ENCODE peak calls at places on chromosomes 1 and 21, in four cellular contexts. One of them, this sample, is unnamed.

GRCh38 chr1:10031461-10031860 is 1.3 kb upstream of the UBE4B start:
- DNase-seq in putamen: no peak
- DNase-seq in HuH-7: no peak
- DNase-seq in stimulated activated CD4-positive, alpha-beta T cell treated with anti-CD3 and anti-CD28 coated beads, Interleukin-4, amount 100 ng/mL, for 4 hours: no peak
- DNase-seq in this sample: no peak

GRCh38 chr1:85019989-85020388 is 23.1 kb upstream of the MCOLN2 start:
- DNase-seq in HuH-7: no peak
- DNase-seq in putamen: no peak
- DNase-seq in stimulated activated CD4-positive, alpha-beta T cell treated with anti-CD3 and anti-CD28 coated beads, Interleukin-4, amount 100 ng/mL, for 4 hours: no peak
- DNase-seq in this sample: no peak

GRCh38 chr1:204735042-204735441 is 49.5 kb upstream of the LRRN2 start:
- DNase-seq in putamen: no peak
- DNase-seq in stimulated activated CD4-positive, alpha-beta T cell treated with anti-CD3 and anti-CD28 coated beads, Interleukin-4, amount 100 ng/mL, for 4 hours: no peak
- DNase-seq in HuH-7: no peak
- DNase-seq in this sample: no peak

GRCh38 chr21:21688877-21689276 is 690.7 kb downstream of the NCAM2 start:
- DNase-seq in HuH-7: no peak
- DNase-seq in putamen: no peak
- DNase-seq in stimulated activated CD4-positive, alpha-beta T cell treated with anti-CD3 and anti-CD28 coated beads, Interleukin-4, amount 100 ng/mL, for 4 hours: no peak
- DNase-seq in this sample: no peak

GRCh38 chr1:165288301-165289120 is 68.0 kb downstream of the LMX1A start:
- DNase-seq in putamen: no peak
- DNase-seq in HuH-7: peak
- DNase-seq in stimulated activated CD4-positive, alpha-beta T cell treated with anti-CD3 and anti-CD28 coated beads, Interleukin-4, amount 100 ng/mL, for 4 hours: no peak
- DNase-seq in this sample: no peak

GRCh38 chr1:208654241-208654640 is 410.1 kb upstream of the PLXNA2 start:
- DNase-seq in putamen: no peak
- DNase-seq in HuH-7: peak
- DNase-seq in stimulated activated CD4-positive, alpha-beta T cell treated with anti-CD3 and anti-CD28 coated beads, Interleukin-4, amount 100 ng/mL, for 4 hours: no peak
- DNase-seq in this sample: peak

GRCh38 chr21:41715649-41716321 is 51.1 kb downstream of the RIPK4 start:
- DNase-seq in stimulated activated CD4-positive, alpha-beta T cell treated with anti-CD3 and anti-CD28 coated beads, Interleukin-4, amount 100 ng/mL, for 4 hours: no peak
- DNase-seq in putamen: no peak
- DNase-seq in HuH-7: peak
- DNase-seq in this sample: no peak

GRCh38 chr1:171174895-171175294 is 10.2 kb upstream of the FMO2 start:
- DNase-seq in HuH-7: no peak
- DNase-seq in putamen: no peak
- DNase-seq in stimulated activated CD4-positive, alpha-beta T cell treated with anti-CD3 and anti-CD28 coated beads, Interleukin-4, amount 100 ng/mL, for 4 hours: no peak
- DNase-seq in this sample: no peak

GRCh38 chr1:173421266-173421665 is 55.9 kb upstream of the PRDX6 start:
- DNase-seq in putamen: no peak
- DNase-seq in HuH-7: no peak
- DNase-seq in stimulated activated CD4-positive, alpha-beta T cell treated with anti-CD3 and anti-CD28 coated beads, Interleukin-4, amount 100 ng/mL, for 4 hours: no peak
- DNase-seq in this sample: no peak

GRCh38 chr1:23951646-23952095 is 8.0 kb upstream of the PNRC2 start:
- DNase-seq in putamen: no peak
- DNase-seq in stimulated activated CD4-positive, alpha-beta T cell treated with anti-CD3 and anti-CD28 coated beads, Interleukin-4, amount 100 ng/mL, for 4 hours: no peak
- DNase-seq in HuH-7: no peak
- DNase-seq in this sample: no peak

GRCh38 chr1:209607102-209607794 is 23.7 kb downstream of the CAMK1G start:
- DNase-seq in putamen: no peak
- DNase-seq in HuH-7: no peak
- DNase-seq in stimulated activated CD4-positive, alpha-beta T cell treated with anti-CD3 and anti-CD28 coated beads, Interleukin-4, amount 100 ng/mL, for 4 hours: peak
- DNase-seq in this sample: no peak

GRCh38 chr21:17513214-17514123 is 626 bp downstream of the CXADR start:
- DNase-seq in stimulated activated CD4-positive, alpha-beta T cell treated with anti-CD3 and anti-CD28 coated beads, Interleukin-4, amount 100 ng/mL, for 4 hours: no peak
- DNase-seq in HuH-7: no peak
- DNase-seq in putamen: peak
- DNase-seq in this sample: peak

GRCh38 chr1:208280184-208280583 is 36.0 kb upstream of the PLXNA2 start:
- DNase-seq in stimulated activated CD4-positive, alpha-beta T cell treated with anti-CD3 and anti-CD28 coated beads, Interleukin-4, amount 100 ng/mL, for 4 hours: no peak
- DNase-seq in putamen: no peak
- DNase-seq in HuH-7: no peak
- DNase-seq in this sample: no peak

GRCh38 chr1:22845536-22845935 is 127.1 kb downstream of the LACTBL1 start:
- DNase-seq in HuH-7: no peak
- DNase-seq in putamen: no peak
- DNase-seq in stimulated activated CD4-positive, alpha-beta T cell treated with anti-CD3 and anti-CD28 coated beads, Interleukin-4, amount 100 ng/mL, for 4 hours: no peak
- DNase-seq in this sample: no peak

GRCh38 chr1:232558974-232559373 is 71.0 kb downstream of the SIPA1L2 start:
- DNase-seq in HuH-7: no peak
- DNase-seq in putamen: no peak
- DNase-seq in stimulated activated CD4-positive, alpha-beta T cell treated with anti-CD3 and anti-CD28 coated beads, Interleukin-4, amount 100 ng/mL, for 4 hours: no peak
- DNase-seq in this sample: no peak

GRCh38 chr1:26327956-26328362 is 10.2 kb downstream of the CD52 start:
- DNase-seq in stimulated activated CD4-positive, alpha-beta T cell treated with anti-CD3 and anti-CD28 coated beads, Interleukin-4, amount 100 ng/mL, for 4 hours: no peak
- DNase-seq in HuH-7: no peak
- DNase-seq in putamen: no peak
- DNase-seq in this sample: no peak

GRCh38 chr1:184387871-184388670 is 1.2 kb downstream of the C1orf21 start:
- DNase-seq in putamen: no peak
- DNase-seq in stimulated activated CD4-positive, alpha-beta T cell treated with anti-CD3 and anti-CD28 coated beads, Interleukin-4, amount 100 ng/mL, for 4 hours: no peak
- DNase-seq in HuH-7: peak
- DNase-seq in this sample: no peak

GRCh38 chr1:36006941-36007500 is 76.1 kb downstream of the AGO3 start:
- DNase-seq in HuH-7: no peak
- DNase-seq in putamen: no peak
- DNase-seq in stimulated activated CD4-positive, alpha-beta T cell treated with anti-CD3 and anti-CD28 coated beads, Interleukin-4, amount 100 ng/mL, for 4 hours: no peak
- DNase-seq in this sample: no peak

GRCh38 chr1:184326278-184326677 is 60.6 kb upstream of the C1orf21 start:
- DNase-seq in putamen: no peak
- DNase-seq in HuH-7: no peak
- DNase-seq in stimulated activated CD4-positive, alpha-beta T cell treated with anti-CD3 and anti-CD28 coated beads, Interleukin-4, amount 100 ng/mL, for 4 hours: no peak
- DNase-seq in this sample: no peak